ENCODE peak calls at places on chromosomes 11 and 22, in ten cellular contexts. R, O, L, G, V, H, M, A, Q and W are unnamed samples.

GRCh38 chr11:73193251-73194033 is 24.6 kb upstream of the P2RY2 start:
- ATAC-seq in H (no peak), M (no peak), G (no peak), Q (no peak), A (no peak), L (no peak), O (no peak), V (no peak), R (no peak), W (no peak)

GRCh38 chr11:67644042-67644441 is 4.5 kb upstream of the TBX10 start:
- ATAC-seq in O (no peak), H (no peak), L (no peak), A (no peak), Q (no peak), V (no peak), R (no peak), M (no peak), G (no peak), W (no peak)

GRCh38 chr11:107741044-107741823 is 29.4 kb upstream of the SLN start:
- ATAC-seq in Q (no peak), M (peak; percentile 72), H (no peak), A (peak; percentile 45), R (peak; percentile 89), V (no peak), L (no peak), G (no peak), O (peak; percentile 72), W (no peak)

GRCh38 chr11:7569044-7569443 is 55.2 kb downstream of the PPFIBP2 start:
- ATAC-seq in M (no peak), L (peak; percentile 49), A (no peak), O (no peak), H (no peak), G (no peak), R (no peak), Q (no peak), V (no peak), W (no peak)

GRCh38 chr22:30609260-30610185 is 2.5 kb downstream of the TCN2 start:
- ATAC-seq in A (peak; percentile 59), H (no peak), R (peak; percentile 55), M (peak; percentile 51), G (peak; percentile 70), V (no peak), L (peak; percentile 53), O (peak; percentile 86), Q (no peak), W (peak; percentile 65)

GRCh38 chr11:66076561-66076960 is 6.5 kb downstream of the PACS1 start:
- ATAC-seq in R (no peak), Q (no peak), M (no peak), O (no peak), L (no peak), A (no peak), G (no peak), H (no peak), V (no peak), W (no peak)

GRCh38 chr22:22591348-22592299 is 32.6 kb upstream of the PRAME start:
- ATAC-seq in R (no peak), H (no peak), A (no peak), Q (no peak), G (no peak), L (no peak), V (no peak), M (peak; percentile 40), O (no peak), W (no peak)

GRCh38 chr11:73439002-73439843 is 63.0 kb downstream of the RELT start:
- ATAC-seq in R (no peak), A (no peak), M (peak; percentile 93), O (no peak), G (no peak), L (peak; percentile 70), V (no peak), Q (no peak), H (no peak), W (no peak)